ENCODE peak calls at places on chromosomes 3 and 15, in seven cellular contexts. One of them, this sample, is unnamed.

GRCh38 chr15:80953953-80954778 is 35.5 kb downstream of the MESD start:
- DNase-seq in K562: no peak
- DNase-seq in H1: no peak
- DNase-seq in GM12878: no peak
- DNase-seq in GM12892: no peak
- DNase-seq in HepG2: peak
- DNase-seq in SK-N-SH: no peak
- DNase-seq in this sample: no peak

GRCh38 chr15:57456559-57456958 is 80.3 kb downstream of the CGNL1 start:
- DNase-seq in K562: no peak
- DNase-seq in H1: no peak
- DNase-seq in GM12878: no peak
- DNase-seq in GM12892: no peak
- DNase-seq in HepG2: no peak
- DNase-seq in SK-N-SH: no peak
- DNase-seq in this sample: no peak

GRCh38 chr3:72641072-72641471 is 207.2 kb downstream of the SHQ1 start:
- DNase-seq in K562: no peak
- DNase-seq in H1: no peak
- DNase-seq in GM12878: no peak
- DNase-seq in GM12892: no peak
- DNase-seq in HepG2: no peak
- DNase-seq in SK-N-SH: no peak
- DNase-seq in this sample: no peak

GRCh38 chr3:36434682-36435426 is 54.5 kb downstream of the STAC start:
- DNase-seq in K562: no peak
- DNase-seq in H1: no peak
- DNase-seq in GM12878: no peak
- DNase-seq in GM12892: no peak
- DNase-seq in HepG2: no peak
- DNase-seq in SK-N-SH: no peak
- DNase-seq in this sample: no peak

GRCh38 chr15:76711351-76711827 is 193.8 kb downstream of the SCAPER start:
- DNase-seq in K562: no peak
- DNase-seq in H1: no peak
- DNase-seq in GM12878: peak
- DNase-seq in GM12892: no peak
- DNase-seq in HepG2: no peak
- DNase-seq in SK-N-SH: no peak
- DNase-seq in this sample: no peak

GRCh38 chr3:115961390-115961789 is 338.1 kb downstream of the GAP43 start:
- DNase-seq in K562: no peak
- DNase-seq in H1: no peak
- DNase-seq in GM12878: no peak
- DNase-seq in GM12892: no peak
- DNase-seq in HepG2: no peak
- DNase-seq in SK-N-SH: no peak
- DNase-seq in this sample: no peak

GRCh38 chr3:169755488-169755887 is 9.4 kb downstream of the TERC start:
- DNase-seq in K562: no peak
- DNase-seq in H1: no peak
- DNase-seq in GM12878: no peak
- DNase-seq in GM12892: no peak
- DNase-seq in HepG2: no peak
- DNase-seq in SK-N-SH: no peak
- DNase-seq in this sample: no peak

GRCh38 chr3:46293991-46294833 is 52.0 kb downstream of the CCR3 start:
- DNase-seq in K562: no peak
- DNase-seq in H1: no peak
- DNase-seq in GM12878: no peak
- DNase-seq in GM12892: no peak
- DNase-seq in HepG2: no peak
- DNase-seq in SK-N-SH: no peak
- DNase-seq in this sample: no peak

GRCh38 chr3:109392293-109392692 is 54.9 kb upstream of the DPPA4 start:
- DNase-seq in K562: no peak
- DNase-seq in H1: no peak
- DNase-seq in GM12878: no peak
- DNase-seq in GM12892: no peak
- DNase-seq in HepG2: no peak
- DNase-seq in SK-N-SH: no peak
- DNase-seq in this sample: no peak

GRCh38 chr3:13582366-13583250 is 33.7 kb downstream of the FBLN2 start:
- DNase-seq in K562: no peak
- DNase-seq in H1: no peak
- DNase-seq in GM12878: no peak
- DNase-seq in GM12892: no peak
- DNase-seq in HepG2: no peak
- DNase-seq in SK-N-SH: peak
- DNase-seq in this sample: no peak

GRCh38 chr15:85381850-85382751 is 1.7 kb downstream of the AKAP13 start:
- DNase-seq in K562: no peak
- DNase-seq in H1: no peak
- DNase-seq in GM12878: peak
- DNase-seq in GM12892: no peak
- DNase-seq in HepG2: no peak
- DNase-seq in SK-N-SH: no peak
- DNase-seq in this sample: no peak

GRCh38 chr3:132637590-132637989 is 22.0 kb downstream of the ACAD11 start:
- DNase-seq in K562: no peak
- DNase-seq in H1: no peak
- DNase-seq in GM12878: no peak
- DNase-seq in GM12892: no peak
- DNase-seq in HepG2: no peak
- DNase-seq in SK-N-SH: no peak
- DNase-seq in this sample: no peak

GRCh38 chr15:86608461-86608860 is 528.8 kb downstream of the AGBL1 start:
- DNase-seq in K562: no peak
- DNase-seq in H1: no peak
- DNase-seq in GM12878: no peak
- DNase-seq in GM12892: no peak
- DNase-seq in HepG2: no peak
- DNase-seq in SK-N-SH: no peak
- DNase-seq in this sample: no peak

GRCh38 chr3:160804762-160805161 is 48.7 kb downstream of the PPM1L start:
- DNase-seq in K562: no peak
- DNase-seq in H1: no peak
- DNase-seq in GM12878: no peak
- DNase-seq in GM12892: no peak
- DNase-seq in HepG2: no peak
- DNase-seq in SK-N-SH: peak
- DNase-seq in this sample: no peak

GRCh38 chr15:70415330-70415884 is 317.7 kb upstream of the TLE3 start:
- DNase-seq in K562: no peak
- DNase-seq in H1: no peak
- DNase-seq in GM12878: no peak
- DNase-seq in GM12892: no peak
- DNase-seq in HepG2: no peak
- DNase-seq in SK-N-SH: no peak
- DNase-seq in this sample: no peak

GRCh38 chr3:121995190-121996137 is 26.6 kb downstream of the ILDR1 start:
- DNase-seq in K562: peak
- DNase-seq in H1: peak
- DNase-seq in GM12878: peak
- DNase-seq in GM12892: no peak
- DNase-seq in HepG2: peak
- DNase-seq in SK-N-SH: peak
- DNase-seq in this sample: no peak

GRCh38 chr3:4985330-4986174 is 6.3 kb downstream of the BHLHE40 start:
- DNase-seq in K562: no peak
- DNase-seq in H1: no peak
- DNase-seq in GM12878: no peak
- DNase-seq in GM12892: no peak
- DNase-seq in HepG2: peak
- DNase-seq in SK-N-SH: no peak
- DNase-seq in this sample: no peak

GRCh38 chr15:69992326-69992725 is 105.4 kb downstream of the TLE3 start:
- DNase-seq in K562: no peak
- DNase-seq in H1: no peak
- DNase-seq in GM12878: no peak
- DNase-seq in GM12892: no peak
- DNase-seq in HepG2: no peak
- DNase-seq in SK-N-SH: no peak
- DNase-seq in this sample: no peak

GRCh38 chr3:152769523-152769922 is 65.4 kb upstream of the P2RY1 start:
- DNase-seq in K562: no peak
- DNase-seq in H1: no peak
- DNase-seq in GM12878: no peak
- DNase-seq in GM12892: no peak
- DNase-seq in HepG2: no peak
- DNase-seq in SK-N-SH: no peak
- DNase-seq in this sample: no peak

GRCh38 chr3:147371771-147372340 is 34.5 kb downstream of the ZIC4 start:
- DNase-seq in K562: no peak
- DNase-seq in H1: peak
- DNase-seq in GM12878: no peak
- DNase-seq in GM12892: no peak
- DNase-seq in HepG2: no peak
- DNase-seq in SK-N-SH: no peak
- DNase-seq in this sample: no peak

GRCh38 chr3:25009665-25010064 is 418.4 kb upstream of the RARB start:
- DNase-seq in K562: no peak
- DNase-seq in H1: no peak
- DNase-seq in GM12878: no peak
- DNase-seq in GM12892: no peak
- DNase-seq in HepG2: no peak
- DNase-seq in SK-N-SH: no peak
- DNase-seq in this sample: no peak

GRCh38 chr15:66682865-66683264 is 19.2 kb upstream of the SMAD6 start:
- DNase-seq in K562: no peak
- DNase-seq in H1: no peak
- DNase-seq in GM12878: no peak
- DNase-seq in GM12892: no peak
- DNase-seq in HepG2: no peak
- DNase-seq in SK-N-SH: no peak
- DNase-seq in this sample: no peak

GRCh38 chr3:136960838-136961836 is 3.4 kb downstream of the IL20RB start:
- DNase-seq in K562: no peak
- DNase-seq in H1: no peak
- DNase-seq in GM12878: no peak
- DNase-seq in GM12892: no peak
- DNase-seq in HepG2: no peak
- DNase-seq in SK-N-SH: no peak
- DNase-seq in this sample: no peak

GRCh38 chr3:19901918-19902317 is 32.1 kb downstream of the EFHB start:
- DNase-seq in K562: no peak
- DNase-seq in H1: no peak
- DNase-seq in GM12878: no peak
- DNase-seq in GM12892: no peak
- DNase-seq in HepG2: no peak
- DNase-seq in SK-N-SH: no peak
- DNase-seq in this sample: no peak

GRCh38 chr3:195573611-195574496 is 9.9 kb downstream of the APOD start:
- DNase-seq in K562: no peak
- DNase-seq in H1: no peak
- DNase-seq in GM12878: no peak
- DNase-seq in GM12892: no peak
- DNase-seq in HepG2: no peak
- DNase-seq in SK-N-SH: no peak
- DNase-seq in this sample: no peak

GRCh38 chr15:28984421-28985375 is 98.9 kb downstream of the APBA2 start:
- DNase-seq in K562: no peak
- DNase-seq in H1: no peak
- DNase-seq in GM12878: no peak
- DNase-seq in GM12892: no peak
- DNase-seq in HepG2: peak
- DNase-seq in SK-N-SH: peak
- DNase-seq in this sample: no peak

GRCh38 chr3:98434412-98434811 is 28.6 kb upstream of the OR5K1 start:
- DNase-seq in K562: no peak
- DNase-seq in H1: no peak
- DNase-seq in GM12878: no peak
- DNase-seq in GM12892: no peak
- DNase-seq in HepG2: no peak
- DNase-seq in SK-N-SH: no peak
- DNase-seq in this sample: no peak
- TF ChIP-seq TAF1 in K562: no peak
- TF ChIP-seq TAF1 in H1: no peak
- TF ChIP-seq TAF1 in GM12878: no peak
- TF ChIP-seq TAF1 in GM12892: no peak
- TF ChIP-seq TAF1 in HepG2: no peak
- TF ChIP-seq TAF1 in SK-N-SH: no peak
- TF ChIP-seq TAF1 in this sample: no peak

GRCh38 chr3:38587548-38588131 is 61.8 kb downstream of the SCN5A start:
- DNase-seq in K562: no peak
- DNase-seq in H1: peak
- DNase-seq in GM12878: no peak
- DNase-seq in GM12892: no peak
- DNase-seq in HepG2: no peak
- DNase-seq in SK-N-SH: no peak
- DNase-seq in this sample: no peak
- TF ChIP-seq TAF1 in K562: no peak
- TF ChIP-seq TAF1 in H1: no peak
- TF ChIP-seq TAF1 in GM12878: no peak
- TF ChIP-seq TAF1 in GM12892: no peak
- TF ChIP-seq TAF1 in HepG2: no peak
- TF ChIP-seq TAF1 in SK-N-SH: no peak
- TF ChIP-seq TAF1 in this sample: no peak

GRCh38 chr3:185560676-185561075 is 8.3 kb upstream of the LIPH start:
- DNase-seq in K562: no peak
- DNase-seq in H1: no peak
- DNase-seq in GM12878: no peak
- DNase-seq in GM12892: no peak
- DNase-seq in HepG2: no peak
- DNase-seq in SK-N-SH: no peak
- DNase-seq in this sample: no peak
- TF ChIP-seq TAF1 in K562: no peak
- TF ChIP-seq TAF1 in H1: no peak
- TF ChIP-seq TAF1 in GM12878: no peak
- TF ChIP-seq TAF1 in GM12892: no peak
- TF ChIP-seq TAF1 in HepG2: no peak
- TF ChIP-seq TAF1 in SK-N-SH: no peak
- TF ChIP-seq TAF1 in this sample: no peak

DNA sequence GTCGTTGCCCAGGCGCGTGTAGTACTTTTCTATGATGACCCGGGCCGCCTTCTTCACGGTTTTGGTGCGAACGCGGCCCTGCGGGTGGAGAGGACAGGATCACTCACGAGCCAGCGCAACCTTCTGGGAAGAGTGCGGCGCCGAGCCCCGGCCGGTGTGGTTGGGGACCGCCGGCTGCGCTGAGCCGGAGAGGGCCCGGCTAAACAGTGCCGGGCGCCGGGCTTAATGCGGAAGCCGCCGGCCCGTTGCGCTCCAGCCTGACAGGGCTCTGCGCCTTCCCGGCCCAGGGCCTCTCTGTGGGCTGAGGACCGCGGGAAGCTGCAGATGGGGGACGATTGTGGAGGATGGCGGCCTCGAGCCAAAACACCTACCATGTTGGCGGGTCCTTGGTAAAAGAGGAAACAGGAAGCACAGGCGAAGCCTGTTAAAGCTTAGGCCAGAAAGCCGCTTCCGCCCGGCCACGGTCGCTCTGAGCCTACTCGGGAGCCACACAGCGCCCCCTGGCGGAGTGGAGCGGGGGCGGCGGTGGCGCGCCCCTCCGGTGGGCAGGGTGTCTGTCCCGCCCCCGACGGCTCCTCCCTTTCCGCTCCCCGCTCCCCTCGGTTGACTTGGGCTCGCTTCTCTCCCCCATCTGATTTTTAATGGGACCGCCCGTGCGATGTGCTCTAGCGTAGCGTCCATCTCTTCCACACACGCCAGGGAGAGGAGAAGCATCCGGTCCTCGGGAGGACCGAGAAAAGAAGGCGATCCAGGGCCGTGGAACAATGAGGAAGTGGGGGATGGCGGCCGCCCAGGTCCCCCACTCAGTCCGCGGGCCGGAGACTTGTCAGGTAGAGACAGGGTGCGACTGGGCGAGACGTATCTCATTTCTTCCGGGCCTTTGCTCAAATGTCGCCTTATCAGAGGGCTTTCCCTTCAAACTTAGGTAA is at the start of gene RPS17:
- DNase-seq in K562: peak
- DNase-seq in H1: peak
- DNase-seq in GM12878: peak
- DNase-seq in GM12892: peak
- DNase-seq in HepG2: peak
- DNase-seq in SK-N-SH: peak
- DNase-seq in this sample: peak
- TF ChIP-seq TAF1 in K562: peak
- TF ChIP-seq TAF1 in H1: peak
- TF ChIP-seq TAF1 in GM12878: peak
- TF ChIP-seq TAF1 in GM12892: peak
- TF ChIP-seq TAF1 in HepG2: peak
- TF ChIP-seq TAF1 in SK-N-SH: peak
- TF ChIP-seq TAF1 in this sample: peak